ENCODE peak calls at places on chromosomes 3 and 15, in four cellular contexts. B, K, A and D are unnamed samples.

GRCh38 chr15:71746719-71747118 is 63.6 kb upstream of the NR2E3 start:
- DNase-seq in A (no peak), K (no peak), B (no peak), D (no peak)

GRCh38 chr3:172157566-172158258 is 118.3 kb downstream of the FNDC3B start:
- DNase-seq in A (no peak), K (no peak), B (no peak), D (no peak)

GRCh38 chr3:31043184-31043819 is 148.8 kb upstream of the GADL1 start:
- DNase-seq in B (peak), K (no peak), A (no peak), D (no peak)

GRCh38 chr15:72554471-72555425 is 80.6 kb downstream of the ARIH1 start:
- DNase-seq in A (no peak), B (peak), K (no peak), D (no peak)

GRCh38 chr3:117665311-117665710 is 955.7 kb downstream of the TUSC7 start:
- DNase-seq in K (no peak), B (no peak), A (no peak), D (no peak)

GRCh38 chr3:42979044-42979962 is at the start of gene GASK1A:
- DNase-seq in A (peak), B (no peak), K (peak), D (peak)

GRCh38 chr3:23203651-23204111 is 554 bp downstream of the UBE2E2 start:
- DNase-seq in B (peak), K (peak), A (peak), D (no peak)

GRCh38 chr15:39692464-39693327 is 89.9 kb downstream of the FSIP1 start:
- DNase-seq in K (peak), A (peak), B (no peak), D (peak)

GRCh38 chr3:64094713-64095079 is 71.4 kb upstream of the PSMD6 start:
- DNase-seq in A (no peak), K (peak), B (no peak), D (no peak)

GRCh38 chr3:128196645-128197044 is 43.4 kb downstream of the EEFSEC start:
- DNase-seq in A (no peak), K (no peak), B (no peak), D (peak)

GRCh38 chr3:4935347-4935746 is 43.9 kb upstream of the BHLHE40 start:
- DNase-seq in K (no peak), A (no peak), B (no peak), D (no peak)

GRCh38 chr3:172111163-172111562 is 71.8 kb downstream of the FNDC3B start:
- DNase-seq in B (no peak), K (no peak), A (no peak), D (no peak)

GRCh38 chr3:102736961-102737304 is 302.1 kb downstream of the ZPLD1 start:
- DNase-seq in A (no peak), B (no peak), K (no peak), D (no peak)

GRCh38 chr15:36108539-36108938 is 470.9 kb upstream of the CDIN1 start:
- DNase-seq in A (no peak), K (no peak), B (no peak), D (no peak)

GRCh38 chr3:63931290-63931689 is 19.1 kb upstream of the SCAANT1 start:
- DNase-seq in B (no peak), A (peak), K (no peak), D (no peak)

GRCh38 chr3:12296511-12296910 is 7.6 kb downstream of the PPARG start:
- DNase-seq in A (no peak), K (no peak), B (no peak), D (no peak)

GRCh38 chr15:22786868-22787698 is 639 bp downstream of the NIPA1 start:
- DNase-seq in B (no peak), K (peak), A (peak), D (peak)

GRCh38 chr3:100844063-100844936 is 135.0 kb downstream of the TFG start:
- DNase-seq in B (peak), K (no peak), A (no peak), D (no peak)

GRCh38 chr3:133081016-133081415 is 42.8 kb downstream of the TMEM108 start:
- DNase-seq in K (no peak), B (no peak), A (no peak), D (no peak)

GRCh38 chr3:133455281-133455680 is 55.4 kb downstream of the BFSP2 start:
- DNase-seq in K (no peak), A (no peak), B (no peak), D (no peak)

GRCh38 chr3:58249358-58250092 is 11.9 kb downstream of the ABHD6 start:
- DNase-seq in B (no peak), K (no peak), A (no peak), D (peak)
- H3K9ac ChIP-seq in B (no peak), K (no peak), A (no peak), D (no peak)

DNA sequence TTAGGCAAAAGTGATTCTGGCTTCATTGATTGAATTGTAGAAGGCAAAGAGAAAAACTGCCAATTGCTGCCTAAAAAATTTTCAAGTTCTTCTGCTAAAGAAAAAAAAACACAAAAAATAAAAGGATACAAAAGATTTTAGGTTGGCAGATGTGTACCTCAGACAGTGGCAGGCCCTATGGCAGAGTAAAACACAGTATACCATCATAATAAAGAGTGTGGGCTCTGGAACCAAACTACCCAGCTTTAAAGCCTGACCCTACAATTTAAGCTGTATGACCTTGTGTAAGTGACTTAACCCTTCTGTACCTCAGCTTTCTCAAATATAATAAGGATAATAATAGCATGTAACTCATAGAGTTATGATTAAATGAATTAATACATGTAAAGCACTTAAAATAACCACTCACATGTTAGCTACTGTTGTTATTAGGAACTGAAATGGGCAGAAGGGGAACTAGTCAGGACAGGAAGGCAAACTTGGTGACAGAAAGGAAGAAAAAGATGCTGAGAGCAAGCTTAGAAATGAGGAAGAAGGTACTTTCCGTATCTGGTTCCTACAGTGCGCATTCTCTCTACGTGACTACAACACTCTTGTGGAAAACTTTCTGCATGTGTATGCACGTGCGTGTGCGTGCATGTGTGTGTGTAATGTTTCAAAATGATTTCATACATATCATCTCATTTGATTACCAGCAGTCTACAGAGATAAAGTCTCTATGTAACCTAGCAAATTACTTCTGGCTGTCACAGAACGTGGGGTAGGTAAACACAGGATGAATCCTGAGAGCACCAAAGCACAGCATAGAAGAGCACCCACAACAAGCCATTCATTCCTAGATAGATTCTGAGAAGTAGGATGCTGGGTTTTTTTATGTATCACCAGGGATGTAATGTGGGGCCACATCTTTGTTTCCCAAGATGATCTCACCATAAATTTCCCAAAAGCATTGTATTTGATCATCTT is 13.7 kb upstream of the GATM start:
- DNase-seq in B (no peak), A (no peak), K (no peak), D (no peak)
- H3K9ac ChIP-seq in B (no peak), A (no peak), K (no peak), D (no peak)

DNA sequence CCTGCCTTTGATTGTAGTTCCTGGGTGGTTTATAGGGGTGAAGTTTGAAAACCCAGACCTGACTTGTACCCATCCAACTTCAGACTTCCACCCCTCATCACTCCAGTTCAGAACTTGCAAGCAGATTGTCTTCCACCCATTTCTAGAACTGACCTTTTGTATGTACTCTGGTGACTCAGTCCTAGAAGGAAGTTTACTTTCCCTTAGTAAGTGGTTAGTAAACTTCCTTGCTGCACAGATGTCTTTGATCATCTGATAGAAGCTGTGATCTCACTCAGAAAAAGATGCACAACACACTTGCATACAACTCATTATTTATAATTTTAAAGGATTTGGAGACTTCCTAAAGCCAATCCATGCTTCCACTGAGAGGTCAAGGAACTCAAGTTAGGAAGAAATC is 368.0 kb downstream of the MFSD1 start:
- DNase-seq in A (no peak), K (no peak), B (peak), D (no peak)
- H3K9ac ChIP-seq in A (peak), K (no peak), B (no peak), D (no peak)

GRCh38 chr15:57079907-57080750 is 161.7 kb downstream of the TCF12 start:
- DNase-seq in A (no peak), B (no peak), K (no peak), D (no peak)
- H3K9ac ChIP-seq in A (no peak), B (no peak), K (no peak), D (no peak)

DNA sequence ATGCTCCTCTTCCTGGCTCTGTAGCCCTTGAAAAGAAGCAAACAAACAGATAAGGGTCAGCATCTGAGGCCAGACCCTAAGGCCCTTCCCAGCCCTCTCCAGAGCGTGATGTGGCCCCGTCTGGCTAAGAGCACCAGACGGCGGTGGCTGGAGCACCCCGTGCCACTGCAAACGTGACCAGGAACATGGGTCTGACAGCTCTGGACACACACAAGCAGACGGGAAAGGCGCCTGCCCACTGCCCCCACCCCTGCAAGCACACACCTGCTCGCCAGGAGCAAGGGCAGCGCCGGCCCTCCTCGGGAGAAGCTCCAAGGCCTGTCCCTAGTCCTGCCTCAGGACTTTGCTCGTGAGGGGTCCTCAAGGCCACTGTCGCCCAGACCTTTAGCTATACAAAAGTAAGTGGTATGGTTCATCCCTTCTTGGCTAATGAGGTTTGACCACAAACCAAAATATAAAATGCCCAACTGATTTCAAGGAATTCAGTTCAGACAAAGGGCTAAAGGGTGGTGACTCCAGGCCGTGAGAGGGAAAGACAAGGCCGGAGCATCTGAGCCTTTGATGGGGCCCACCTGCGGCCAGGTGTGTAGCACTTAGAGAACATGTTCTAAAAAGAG is 90.4 kb downstream of the XXYLT1 start:
- DNase-seq in K (no peak), B (no peak), A (peak), D (peak)
- H3K9ac ChIP-seq in K (no peak), B (no peak), A (no peak), D (no peak)

GRCh38 chr15:73923156-73923487 is 3.1 kb upstream of the LOXL1 start:
- DNase-seq in B (no peak), K (no peak), A (no peak), D (peak)

GRCh38 chr15:73921257-73921890 is 4.9 kb upstream of the LOXL1 start:
- DNase-seq in K (no peak), B (no peak), A (no peak), D (no peak)

GRCh38 chr15:73924258-73924921 is 1.9 kb upstream of the LOXL1 start:
- DNase-seq in B (peak), K (no peak), A (no peak), D (peak)

GRCh38 chr15:73922186-73923151 is 3.8 kb upstream of the LOXL1 start:
- DNase-seq in A (no peak), B (peak), K (peak), D (peak)

GRCh38 chr15:73923488-73924164 is 2.6 kb upstream of the LOXL1 start:
- DNase-seq in K (no peak), B (no peak), A (no peak), D (no peak)
- H3K9ac ChIP-seq in K (no peak), B (peak), A (peak), D (no peak)

GRCh38 chr3:130522399-130522798 is 5.4 kb downstream of the COL6A6 start:
- DNase-seq in A (no peak), K (no peak), B (no peak), D (no peak)

GRCh38 chr3:130514671-130515070 is 2.3 kb upstream of the COL6A6 start:
- DNase-seq in K (no peak), B (no peak), A (no peak), D (no peak)

GRCh38 chr3:130516645-130517512 is at the start of gene COL6A6:
- DNase-seq in A (peak), K (peak), B (no peak), D (peak)

GRCh38 chr3:130515755-130516154 is 1.2 kb upstream of the COL6A6 start:
- DNase-seq in K (no peak), A (no peak), B (no peak), D (no peak)

GRCh38 chr3:130517541-130517940 is 564 bp downstream of the COL6A6 start:
- DNase-seq in B (no peak), K (no peak), A (peak), D (no peak)
- H3K9ac ChIP-seq in B (no peak), K (no peak), A (no peak), D (no peak)

DNA sequence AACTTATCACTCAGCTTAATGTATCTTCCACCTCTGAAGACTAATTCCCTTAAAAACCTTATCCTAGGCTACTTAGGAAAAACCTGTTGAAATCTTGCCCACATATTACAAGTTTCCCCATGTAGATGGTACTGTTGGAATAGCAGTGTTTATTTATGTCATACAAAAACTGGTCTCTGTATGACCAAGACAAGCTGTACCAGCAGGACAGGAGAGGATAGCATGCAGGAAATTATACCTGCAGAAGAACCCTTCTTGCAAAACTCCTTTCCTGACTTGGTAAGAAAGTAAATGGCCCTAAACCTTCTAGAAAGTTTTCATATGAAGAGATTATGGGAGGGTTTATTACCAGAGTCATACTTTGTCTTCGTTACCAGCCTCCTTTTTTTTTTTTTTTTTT is 25.3 kb upstream of the RNF111 start:
- DNase-seq in K (no peak), B (no peak), A (no peak), D (no peak)
- H3K9ac ChIP-seq in K (no peak), B (no peak), A (no peak), D (no peak)

GRCh38 chr15:90884719-90885431 is 571 bp downstream of the FES start:
- DNase-seq in K (no peak), B (no peak), A (no peak), D (no peak)
- H3K9ac ChIP-seq in K (no peak), B (peak), A (no peak), D (peak)

GRCh38 chr3:9690451-9691450 is 12.9 kb upstream of the CPNE9 start:
- DNase-seq in K (no peak), B (no peak), A (peak), D (no peak)
- H3K9ac ChIP-seq in K (no peak), B (no peak), A (no peak), D (no peak)